ENCODE peak calls at places on chromosomes 3 and 15, in five cellular contexts. H is H54, V is AML-193, B is activated T-cell treated with anti-CD3 and anti-CD28 coated beads for 24 hours, P is fibroblast of gingiva. L is an unnamed sample.

GRCh38 chr3:194497799-194498575 is 11.2 kb upstream of the ATP13A3 start:
- DNase-seq in P (peak), B (no peak), H (no peak), V (no peak), L (no peak)

GRCh38 chr15:66130496-66131014 is 123.0 kb downstream of the MEGF11 start:
- DNase-seq in H (no peak), V (no peak), P (no peak), B (no peak), L (no peak)

GRCh38 chr15:82697735-82698407 is 11.8 kb downstream of the AP3B2 start:
- DNase-seq in H (no peak), P (no peak), B (no peak), V (no peak), L (no peak)

GRCh38 chr3:117756580-117756979 is 1047.0 kb downstream of the TUSC7 start:
- DNase-seq in H (no peak), V (no peak), P (no peak), B (no peak), L (no peak)

GRCh38 chr3:190883973-190884832 is 21.7 kb upstream of the GMNC start:
- DNase-seq in P (peak), V (peak), H (peak), B (no peak), L (peak)

GRCh38 chr15:50675524-50676144 is 11.0 kb downstream of the TRPM7 start:
- DNase-seq in V (peak), P (peak), B (no peak), H (no peak), L (no peak)

GRCh38 chr3:38396239-38396638 is 49.7 kb downstream of the XYLB start:
- DNase-seq in H (no peak), B (no peak), V (no peak), P (no peak), L (no peak)

GRCh38 chr3:189708375-189708774 is 77.2 kb downstream of the TP63 start:
- DNase-seq in H (no peak), P (no peak), V (no peak), B (no peak), L (no peak)

GRCh38 chr3:61944736-61945135 is 383.4 kb downstream of the PTPRG start:
- DNase-seq in H (no peak), B (no peak), P (no peak), V (no peak), L (no peak)

GRCh38 chr3:15633766-15634588 is 32.4 kb downstream of the BTD start:
- DNase-seq in H (no peak), V (no peak), B (no peak), P (peak), L (no peak)

GRCh38 chr3:185283374-185283935 is 29.6 kb upstream of the EHHADH start:
- DNase-seq in H (no peak), B (no peak), V (no peak), P (no peak), L (no peak)

GRCh38 chr3:97928986-97929385 is 43.2 kb downstream of the RIOX2 start:
- DNase-seq in P (peak), B (no peak), H (no peak), V (no peak), L (no peak)

GRCh38 chr3:74465652-74466415 is 148.6 kb downstream of the CNTN3 start:
- DNase-seq in P (peak), V (no peak), H (no peak), B (no peak), L (no peak)

GRCh38 chr15:69090197-69090948 is 70.1 kb upstream of the GLCE start:
- DNase-seq in H (no peak), B (no peak), P (peak), V (no peak), L (no peak)

GRCh38 chr3:184680411-184680990 is 31.4 kb downstream of the MAGEF1 start:
- DNase-seq in V (no peak), B (no peak), P (no peak), H (no peak), L (no peak)

GRCh38 chr15:51924146-51925068 is 47.2 kb downstream of the LEO1 start:
- DNase-seq in H (no peak), P (no peak), B (no peak), V (no peak), L (no peak)

GRCh38 chr3:128324911-128325592 is 141.6 kb downstream of the DNAJB8 start:
- DNase-seq in V (no peak), B (no peak), H (no peak), P (no peak), L (no peak)

GRCh38 chr15:85141601-85142185 is 160.0 kb downstream of the PDE8A start:
- DNase-seq in P (peak), B (no peak), V (no peak), H (no peak), L (no peak)

GRCh38 chr3:64011685-64012084 is 11.6 kb downstream of the PSMD6 start:
- DNase-seq in H (no peak), B (no peak), P (peak), V (no peak), L (no peak)

GRCh38 chr15:88166330-88166993 is 90.1 kb downstream of the NTRK3 start:
- DNase-seq in V (no peak), B (no peak), H (peak), P (no peak), L (no peak)

GRCh38 chr15:46265664-46266063 is 630.8 kb downstream of the SQOR start:
- DNase-seq in B (no peak), H (no peak), P (no peak), V (no peak), L (no peak)

GRCh38 chr3:196236169-196236568 is 19.8 kb downstream of the SLC51A start:
- DNase-seq in H (no peak), B (no peak), P (no peak), V (no peak), L (no peak)

GRCh38 chr15:74958320-74958907 is 1.8 kb upstream of the RPP25 start:
- DNase-seq in V (no peak), H (no peak), P (peak), B (no peak), L (no peak)

L was measured in HL-60.